ENCODE peak calls at places on chromosomes 11 and 22, in eight cellular contexts. One of them, this sample, is unnamed.

GRCh38 chr11:114384487-114384886 is 15.8 kb downstream of the C11orf71 start:
- DNase-seq in IMR-90: no peak
- DNase-seq in heart left ventricle: no peak
- DNase-seq in HCT116: no peak
- DNase-seq in stomach: no peak
- DNase-seq in tibial nerve: no peak
- DNase-seq in body of pancreas: no peak
- DNase-seq in uterus: no peak
- DNase-seq in this sample: no peak

GRCh38 chr22:43887391-43887790 is 4.4 kb downstream of the PNPLA5 start:
- DNase-seq in heart left ventricle: no peak
- DNase-seq in stomach: no peak
- DNase-seq in HCT116: no peak
- DNase-seq in uterus: no peak
- DNase-seq in body of pancreas: no peak
- DNase-seq in tibial nerve: no peak
- DNase-seq in IMR-90: no peak
- DNase-seq in this sample: no peak

GRCh38 chr11:65476632-65477270 is 22.1 kb upstream of the MALAT1 start:
- DNase-seq in body of pancreas: peak
- DNase-seq in IMR-90: no peak
- DNase-seq in stomach: peak
- DNase-seq in uterus: no peak
- DNase-seq in heart left ventricle: no peak
- DNase-seq in tibial nerve: no peak
- DNase-seq in HCT116: no peak
- DNase-seq in this sample: no peak

GRCh38 chr22:44583076-44583760 is 85.2 kb upstream of the RTL6 start:
- DNase-seq in HCT116: no peak
- DNase-seq in heart left ventricle: peak
- DNase-seq in stomach: no peak
- DNase-seq in uterus: peak
- DNase-seq in IMR-90: peak
- DNase-seq in tibial nerve: no peak
- DNase-seq in body of pancreas: peak
- DNase-seq in this sample: peak

GRCh38 chr11:65871811-65872548 is 620 bp downstream of the EFEMP2 start:
- DNase-seq in heart left ventricle: no peak
- DNase-seq in stomach: no peak
- DNase-seq in HCT116: no peak
- DNase-seq in IMR-90: no peak
- DNase-seq in body of pancreas: no peak
- DNase-seq in uterus: peak
- DNase-seq in tibial nerve: no peak
- DNase-seq in this sample: peak

GRCh38 chr22:48700566-48701295 is 1126.9 kb downstream of the BRD1 start:
- DNase-seq in stomach: no peak
- DNase-seq in tibial nerve: no peak
- DNase-seq in IMR-90: no peak
- DNase-seq in heart left ventricle: no peak
- DNase-seq in HCT116: no peak
- DNase-seq in uterus: no peak
- DNase-seq in body of pancreas: no peak
- DNase-seq in this sample: no peak

GRCh38 chr11:2378527-2379210 is 1.6 kb downstream of the CD81 start:
- DNase-seq in body of pancreas: peak
- DNase-seq in IMR-90: peak
- DNase-seq in uterus: peak
- DNase-seq in tibial nerve: peak
- DNase-seq in heart left ventricle: peak
- DNase-seq in HCT116: no peak
- DNase-seq in stomach: no peak
- DNase-seq in this sample: peak

GRCh38 chr22:38788016-38788415 is 5.9 kb downstream of the DNAL4 start:
- DNase-seq in stomach: no peak
- DNase-seq in tibial nerve: no peak
- DNase-seq in uterus: no peak
- DNase-seq in HCT116: no peak
- DNase-seq in body of pancreas: peak
- DNase-seq in IMR-90: peak
- DNase-seq in heart left ventricle: no peak
- DNase-seq in this sample: no peak

GRCh38 chr11:3129181-3129590 is 35.9 kb downstream of the OSBPL5 start:
- DNase-seq in body of pancreas: peak
- DNase-seq in uterus: peak
- DNase-seq in stomach: no peak
- DNase-seq in heart left ventricle: no peak
- DNase-seq in IMR-90: no peak
- DNase-seq in tibial nerve: no peak
- DNase-seq in HCT116: no peak
- DNase-seq in this sample: no peak

GRCh38 chr11:59267738-59268475 is 55.2 kb upstream of the MPEG1 start:
- DNase-seq in body of pancreas: no peak
- DNase-seq in IMR-90: no peak
- DNase-seq in heart left ventricle: no peak
- DNase-seq in HCT116: no peak
- DNase-seq in stomach: no peak
- DNase-seq in uterus: no peak
- DNase-seq in tibial nerve: no peak
- DNase-seq in this sample: no peak

GRCh38 chr11:72643547-72643946 is 30.7 kb downstream of the PDE2A start:
- DNase-seq in HCT116: peak
- DNase-seq in IMR-90: no peak
- DNase-seq in body of pancreas: peak
- DNase-seq in heart left ventricle: no peak
- DNase-seq in stomach: no peak
- DNase-seq in uterus: peak
- DNase-seq in tibial nerve: no peak
- DNase-seq in this sample: peak

GRCh38 chr11:128709402-128709801 is 15.5 kb downstream of the FLI1 start:
- DNase-seq in HCT116: no peak
- DNase-seq in body of pancreas: no peak
- DNase-seq in heart left ventricle: peak
- DNase-seq in uterus: no peak
- DNase-seq in IMR-90: peak
- DNase-seq in stomach: no peak
- DNase-seq in tibial nerve: no peak
- DNase-seq in this sample: no peak

GRCh38 chr11:30583505-30584280 is 2.5 kb downstream of the MPPED2 start:
- DNase-seq in stomach: no peak
- DNase-seq in HCT116: no peak
- DNase-seq in heart left ventricle: peak
- DNase-seq in tibial nerve: no peak
- DNase-seq in IMR-90: no peak
- DNase-seq in uterus: peak
- DNase-seq in body of pancreas: peak
- DNase-seq in this sample: no peak

GRCh38 chr11:37712246-37712645 is 1114.2 kb upstream of the RAG2 start:
- DNase-seq in IMR-90: peak
- DNase-seq in stomach: no peak
- DNase-seq in body of pancreas: no peak
- DNase-seq in heart left ventricle: no peak
- DNase-seq in HCT116: no peak
- DNase-seq in uterus: no peak
- DNase-seq in tibial nerve: no peak
- DNase-seq in this sample: no peak

GRCh38 chr11:115324569-115325432 is 179.4 kb downstream of the CADM1 start:
- DNase-seq in IMR-90: peak
- DNase-seq in stomach: peak
- DNase-seq in tibial nerve: no peak
- DNase-seq in HCT116: no peak
- DNase-seq in uterus: no peak
- DNase-seq in body of pancreas: peak
- DNase-seq in heart left ventricle: no peak
- DNase-seq in this sample: no peak

GRCh38 chr11:77267910-77268309 is 33.6 kb downstream of the GDPD4 start:
- DNase-seq in stomach: no peak
- DNase-seq in heart left ventricle: no peak
- DNase-seq in body of pancreas: no peak
- DNase-seq in IMR-90: peak
- DNase-seq in tibial nerve: no peak
- DNase-seq in HCT116: no peak
- DNase-seq in uterus: no peak
- DNase-seq in this sample: no peak

GRCh38 chr11:89503422-89503821 is 12.2 kb upstream of the NOX4 start:
- DNase-seq in IMR-90: no peak
- DNase-seq in stomach: no peak
- DNase-seq in tibial nerve: no peak
- DNase-seq in HCT116: no peak
- DNase-seq in heart left ventricle: no peak
- DNase-seq in body of pancreas: no peak
- DNase-seq in uterus: no peak
- DNase-seq in this sample: no peak

GRCh38 chr11:96278039-96278897 is 64.7 kb downstream of the MAML2 start:
- DNase-seq in body of pancreas: no peak
- DNase-seq in uterus: no peak
- DNase-seq in heart left ventricle: no peak
- DNase-seq in stomach: no peak
- DNase-seq in tibial nerve: no peak
- DNase-seq in IMR-90: peak
- DNase-seq in HCT116: no peak
- DNase-seq in this sample: no peak

GRCh38 chr22:37019309-37020191 is at the start of the genes MPST and TST:
- DNase-seq in IMR-90: peak
- DNase-seq in tibial nerve: peak
- DNase-seq in stomach: peak
- DNase-seq in body of pancreas: peak
- DNase-seq in uterus: peak
- DNase-seq in heart left ventricle: peak
- DNase-seq in HCT116: no peak
- DNase-seq in this sample: peak
- TF ChIP-seq POLR2A in IMR-90: peak
- TF ChIP-seq POLR2A in tibial nerve: peak
- TF ChIP-seq POLR2A in stomach: no peak
- TF ChIP-seq POLR2A in body of pancreas: peak
- TF ChIP-seq POLR2A in uterus: peak
- TF ChIP-seq POLR2A in heart left ventricle: peak
- TF ChIP-seq POLR2A in HCT116: peak
- TF ChIP-seq POLR2A in this sample: peak

DNA sequence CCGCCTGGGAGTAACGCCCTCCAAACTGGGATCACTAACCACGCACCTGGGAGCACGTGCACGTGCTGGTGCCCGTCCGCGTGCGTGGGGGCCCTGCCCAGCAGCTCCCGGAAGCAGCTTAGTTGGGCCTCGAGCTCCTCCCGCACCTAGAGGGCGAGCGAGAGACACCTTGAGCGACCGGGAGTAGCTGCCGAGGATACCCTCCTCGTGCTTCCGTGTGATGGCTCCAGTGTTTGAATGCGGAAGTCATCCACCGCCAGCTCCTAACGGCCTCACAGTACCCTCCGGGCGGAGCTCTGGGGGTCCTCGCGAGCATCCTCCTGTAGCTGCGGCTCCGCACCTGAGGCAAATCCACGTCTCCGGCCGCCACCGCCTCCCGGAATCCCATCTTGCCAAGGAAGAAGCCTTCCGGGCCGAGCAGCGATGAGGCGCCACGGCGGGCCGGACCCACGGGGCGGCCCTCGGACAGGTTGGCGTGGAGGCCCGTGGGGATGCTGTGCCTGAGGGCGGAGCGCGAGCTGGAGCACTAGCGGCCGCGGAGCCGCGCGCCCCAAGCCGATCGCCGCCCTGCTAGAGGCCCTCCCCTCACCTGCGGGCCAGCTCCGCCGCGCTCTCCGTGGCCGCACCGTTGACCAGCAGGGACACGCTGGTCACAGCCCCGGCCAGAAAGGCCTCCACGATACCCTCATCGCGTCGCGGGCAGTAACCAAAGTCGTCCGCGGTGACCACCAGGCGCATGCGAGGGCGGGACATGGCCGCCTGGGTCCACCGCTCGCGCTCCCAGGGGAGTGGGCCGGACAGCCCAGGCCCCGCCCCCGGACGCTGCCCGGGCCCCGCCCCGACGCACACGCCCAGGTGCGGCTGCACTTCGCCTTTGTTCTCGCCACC is at the start of gene YDJC:
- DNase-seq in stomach: peak
- DNase-seq in tibial nerve: peak
- DNase-seq in HCT116: peak
- DNase-seq in heart left ventricle: peak
- DNase-seq in body of pancreas: peak
- DNase-seq in uterus: peak
- DNase-seq in IMR-90: peak
- DNase-seq in this sample: peak
- TF ChIP-seq POLR2A in stomach: no peak
- TF ChIP-seq POLR2A in tibial nerve: peak
- TF ChIP-seq POLR2A in HCT116: peak
- TF ChIP-seq POLR2A in heart left ventricle: peak
- TF ChIP-seq POLR2A in body of pancreas: peak
- TF ChIP-seq POLR2A in uterus: no peak
- TF ChIP-seq POLR2A in IMR-90: peak
- TF ChIP-seq POLR2A in this sample: peak

DNA sequence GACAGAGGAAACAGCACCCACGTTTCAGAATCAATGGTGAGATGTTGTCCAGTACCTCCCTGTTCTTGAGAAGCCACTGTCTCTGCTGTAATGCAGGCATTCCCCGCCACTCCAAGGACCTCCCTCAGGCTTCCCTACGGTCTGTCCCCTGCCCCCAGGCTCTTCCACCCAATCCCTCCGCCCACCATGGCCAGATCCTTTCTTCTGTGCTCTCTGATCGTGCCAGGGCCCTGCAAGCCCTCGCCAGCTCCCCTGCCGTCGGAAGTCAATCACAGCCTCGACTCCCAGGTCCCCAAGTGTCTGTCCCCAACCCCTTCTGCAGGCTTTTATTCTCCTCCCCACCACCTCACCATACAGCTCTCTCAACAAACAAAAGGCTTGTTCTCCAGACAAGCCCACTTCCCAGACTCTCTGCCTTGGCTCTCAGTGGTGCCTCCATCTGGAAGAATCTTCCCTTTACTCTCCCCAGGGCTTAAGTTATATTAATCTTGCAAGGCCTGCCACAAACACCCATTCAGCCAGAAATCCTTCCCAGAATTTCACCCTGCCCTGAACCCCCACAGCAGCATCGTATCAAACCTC is 13.7 kb downstream of the SCN4B start:
- DNase-seq in HCT116: no peak
- DNase-seq in stomach: no peak
- DNase-seq in IMR-90: no peak
- DNase-seq in heart left ventricle: no peak
- DNase-seq in uterus: no peak
- DNase-seq in body of pancreas: no peak
- DNase-seq in tibial nerve: no peak
- DNase-seq in this sample: no peak
- TF ChIP-seq POLR2A in HCT116: no peak
- TF ChIP-seq POLR2A in stomach: no peak
- TF ChIP-seq POLR2A in IMR-90: no peak
- TF ChIP-seq POLR2A in heart left ventricle: no peak
- TF ChIP-seq POLR2A in uterus: no peak
- TF ChIP-seq POLR2A in body of pancreas: no peak
- TF ChIP-seq POLR2A in tibial nerve: no peak
- TF ChIP-seq POLR2A in this sample: no peak

DNA sequence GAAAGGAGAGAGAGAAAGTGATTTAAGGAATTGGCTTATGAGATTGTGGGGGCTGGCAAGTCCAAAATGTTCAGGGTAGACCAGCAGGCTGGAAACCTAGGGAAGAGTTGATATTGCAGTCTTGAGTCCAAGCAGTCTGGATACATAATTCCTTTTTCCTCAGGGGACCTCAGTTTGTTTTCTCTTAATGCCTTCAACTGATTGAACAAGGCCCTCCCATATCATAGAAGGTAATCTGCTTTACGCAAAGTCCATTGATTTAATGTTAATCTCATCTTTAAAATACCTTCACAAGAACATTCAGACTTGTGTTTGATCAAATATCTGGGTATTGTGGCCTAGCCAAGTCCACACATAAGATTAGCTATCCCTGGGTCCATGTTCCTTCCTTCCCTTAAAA is 494.7 kb downstream of the INSC start:
- DNase-seq in stomach: no peak
- DNase-seq in HCT116: no peak
- DNase-seq in IMR-90: no peak
- DNase-seq in heart left ventricle: no peak
- DNase-seq in uterus: no peak
- DNase-seq in tibial nerve: no peak
- DNase-seq in body of pancreas: no peak
- DNase-seq in this sample: no peak
- TF ChIP-seq POLR2A in stomach: no peak
- TF ChIP-seq POLR2A in HCT116: no peak
- TF ChIP-seq POLR2A in IMR-90: no peak
- TF ChIP-seq POLR2A in heart left ventricle: no peak
- TF ChIP-seq POLR2A in uterus: no peak
- TF ChIP-seq POLR2A in tibial nerve: no peak
- TF ChIP-seq POLR2A in body of pancreas: no peak
- TF ChIP-seq POLR2A in this sample: no peak

This sample was measured in Peyer's patch.